ENCODE peak calls at places on chromosomes 1 and 21, in five cellular contexts. J is brain microvascular endothelial cell; V is naive B cell; B is activated naive CD8-positive, alpha-beta T cell treated with anti-CD3 and anti-CD28 coated beads, Interleukin-2, amount 50 U/mL, for 16 hours; Q is central memory CD4-positive, alpha-beta T cell. Z is an unnamed sample.

GRCh38 chr1:8343464-8344001 is 25.6 kb downstream of the SLC45A1 start:
- DNase-seq in J (peak), V (no peak), B (no peak), Q (no peak), Z (peak)

GRCh38 chr1:196193891-196194559 is 414.2 kb downstream of the KCNT2 start:
- DNase-seq in J (no peak), V (no peak), B (no peak), Q (no peak), Z (no peak)

GRCh38 chr1:2969011-2969869 is 52.0 kb upstream of the ACTRT2 start:
- DNase-seq in J (no peak), V (no peak), B (no peak), Q (no peak), Z (no peak)

GRCh38 chr1:29785137-29785527 is 548.8 kb downstream of the PTPRU start:
- DNase-seq in J (no peak), V (no peak), B (no peak), Q (no peak), Z (no peak)

GRCh38 chr1:237999426-238000052 is 108.8 kb upstream of the ZP4 start:
- DNase-seq in J (no peak), V (no peak), B (no peak), Q (no peak), Z (no peak)

GRCh38 chr1:108057536-108057935 is 92.6 kb upstream of the VAV3 start:
- DNase-seq in J (peak), V (no peak), B (no peak), Q (no peak), Z (no peak)

GRCh38 chr1:248840946-248841345 is 2.9 kb downstream of the ZNF672 start:
- DNase-seq in J (peak), V (no peak), B (no peak), Q (no peak), Z (peak)

GRCh38 chr1:18819211-18819610 is 40.2 kb downstream of the TAS1R2 start:
- DNase-seq in J (no peak), V (no peak), B (no peak), Q (no peak), Z (no peak)

GRCh38 chr1:55402117-55402516 is 187.0 kb upstream of the USP24 start:
- DNase-seq in J (peak), V (no peak), B (no peak), Q (no peak), Z (peak)

GRCh38 chr1:180765156-180765555 is 133.3 kb downstream of the XPR1 start:
- DNase-seq in J (no peak), V (no peak), B (no peak), Q (no peak), Z (peak)

GRCh38 chr21:44726803-44727202 is 15.4 kb upstream of the TSPEAR start:
- DNase-seq in J (no peak), V (no peak), B (no peak), Q (no peak), Z (no peak)

GRCh38 chr21:42158846-42159245 is 60.1 kb upstream of the ABCG1 start:
- DNase-seq in J (no peak), V (no peak), B (no peak), Q (no peak), Z (no peak)

GRCh38 chr1:6960291-6960758 is 175.1 kb downstream of the CAMTA1 start:
- DNase-seq in J (no peak), V (no peak), B (no peak), Q (no peak), Z (peak)

GRCh38 chr1:42830631-42831030 is 13.4 kb upstream of the SVBP start:
- DNase-seq in J (no peak), V (no peak), B (no peak), Q (no peak), Z (no peak)

GRCh38 chr1:54985556-54985955 is 5.1 kb downstream of the TMEM61 start:
- DNase-seq in J (no peak), V (no peak), B (no peak), Q (no peak), Z (no peak)

GRCh38 chr1:77888071-77888428 is 374 bp upstream of the NEXN start:
- DNase-seq in J (peak), V (peak), B (no peak), Q (no peak), Z (peak)

GRCh38 chr1:95733031-95733430 is 499.0 kb downstream of the RWDD3 start:
- DNase-seq in J (no peak), V (no peak), B (no peak), Q (no peak), Z (no peak)

GRCh38 chr1:167165948-167166702 is 54.6 kb upstream of the POU2F1 start:
- DNase-seq in J (peak), V (no peak), B (no peak), Q (no peak), Z (no peak)

GRCh38 chr1:10897981-10898728 is 101.7 kb upstream of the CASZ1 start:
- DNase-seq in J (no peak), V (no peak), B (no peak), Q (no peak), Z (no peak)

GRCh38 chr1:211705439-211706205 is 30.2 kb upstream of the NEK2 start:
- DNase-seq in J (no peak), V (no peak), B (no peak), Q (no peak), Z (no peak)

GRCh38 chr1:56948403-56949023 is 17.3 kb downstream of the C8B start:
- DNase-seq in J (no peak), V (no peak), B (no peak), Q (no peak), Z (peak)

GRCh38 chr21:37514038-37514665 is 147.6 kb downstream of the DYRK1A start:
- DNase-seq in J (no peak), V (no peak), B (no peak), Q (no peak), Z (no peak)

GRCh38 chr1:46172321-46172720 is 2.6 kb upstream of the TSPAN1 start:
- DNase-seq in J (no peak), V (no peak), B (no peak), Q (no peak), Z (no peak)

GRCh38 chr1:211018690-211019089 is 115.3 kb downstream of the KCNH1 start:
- DNase-seq in J (no peak), V (no peak), B (no peak), Q (no peak), Z (no peak)

GRCh38 chr1:67687198-67687545 is 2.2 kb downstream of the GADD45A start:
- DNase-seq in J (no peak), V (no peak), B (no peak), Q (no peak), Z (no peak)

GRCh38 chr1:1272341-1273151 is 1.1 kb downstream of the UBE2J2 start:
- DNase-seq in J (no peak), V (no peak), B (no peak), Q (no peak), Z (no peak)

GRCh38 chr1:30903343-30904034 is 5.1 kb downstream of the SDC3 start:
- DNase-seq in J (no peak), V (no peak), B (no peak), Q (no peak), Z (no peak)

GRCh38 chr1:1678581-1679380 is 13.8 kb downstream of the SLC35E2B start:
- DNase-seq in J (no peak), V (no peak), B (no peak), Q (peak), Z (no peak)

GRCh38 chr1:54234284-54234683 is 34.3 kb downstream of the MRPL37 start:
- DNase-seq in J (no peak), V (no peak), B (no peak), Q (no peak), Z (no peak)